ENCODE peak calls at places on chromosomes 6 and 20, in eight cellular contexts. One of them, this sample, is unnamed.
A peak's percentile ranks its signal among the peaks of the same experiment; 100 is the strongest.

GRCh38 chr20:13786143-13786828 is 1.5 kb downstream of the NDUFAF5 start:
- DNase-seq in heart right ventricle: no peak
- DNase-seq in Peyer's patch: no peak
- DNase-seq in heart left ventricle: no peak
- DNase-seq in right lobe of liver: no peak
- DNase-seq in RWPE2: no peak
- DNase-seq in stomach: no peak
- DNase-seq in H9: no peak
- DNase-seq in this sample: no peak

GRCh38 chr20:42442728-42443127 is 747.0 kb downstream of the PTPRT start:
- DNase-seq in heart right ventricle: peak; percentile 20
- DNase-seq in Peyer's patch: no peak
- DNase-seq in heart left ventricle: no peak
- DNase-seq in right lobe of liver: no peak
- DNase-seq in RWPE2: no peak
- DNase-seq in stomach: no peak
- DNase-seq in H9: no peak
- DNase-seq in this sample: no peak

GRCh38 chr6:166617359-166617758 is 9.7 kb downstream of the RPS6KA2 start:
- DNase-seq in heart right ventricle: no peak
- DNase-seq in Peyer's patch: no peak
- DNase-seq in heart left ventricle: no peak
- DNase-seq in right lobe of liver: no peak
- DNase-seq in RWPE2: no peak
- DNase-seq in stomach: no peak
- DNase-seq in H9: no peak
- DNase-seq in this sample: no peak

GRCh38 chr6:121443953-121444590 is 8.6 kb downstream of the GJA1 start:
- DNase-seq in heart right ventricle: peak; percentile 52
- DNase-seq in Peyer's patch: no peak
- DNase-seq in heart left ventricle: no peak
- DNase-seq in right lobe of liver: no peak
- DNase-seq in RWPE2: no peak
- DNase-seq in stomach: no peak
- DNase-seq in H9: no peak
- DNase-seq in this sample: no peak

GRCh38 chr6:71400852-71401251 is 112.2 kb downstream of the OGFRL1 start:
- DNase-seq in heart right ventricle: no peak
- DNase-seq in Peyer's patch: no peak
- DNase-seq in heart left ventricle: no peak
- DNase-seq in right lobe of liver: no peak
- DNase-seq in RWPE2: no peak
- DNase-seq in stomach: no peak
- DNase-seq in H9: no peak
- DNase-seq in this sample: no peak

GRCh38 chr6:36734486-36735060 is 36.9 kb downstream of the RAB44 start:
- DNase-seq in heart right ventricle: no peak
- DNase-seq in Peyer's patch: no peak
- DNase-seq in heart left ventricle: peak; percentile 35
- DNase-seq in right lobe of liver: no peak
- DNase-seq in RWPE2: no peak
- DNase-seq in stomach: no peak
- DNase-seq in H9: no peak
- DNase-seq in this sample: no peak

GRCh38 chr6:42748241-42748898 is 2.5 kb upstream of the TBCC start:
- DNase-seq in heart right ventricle: no peak
- DNase-seq in Peyer's patch: no peak
- DNase-seq in heart left ventricle: no peak
- DNase-seq in right lobe of liver: no peak
- DNase-seq in RWPE2: no peak
- DNase-seq in stomach: no peak
- DNase-seq in H9: no peak
- DNase-seq in this sample: no peak

GRCh38 chr6:376823-377571 is 14.6 kb upstream of the IRF4 start:
- DNase-seq in heart right ventricle: no peak
- DNase-seq in Peyer's patch: peak; percentile 63
- DNase-seq in heart left ventricle: no peak
- DNase-seq in right lobe of liver: no peak
- DNase-seq in RWPE2: peak; percentile 38
- DNase-seq in stomach: no peak
- DNase-seq in H9: no peak
- DNase-seq in this sample: no peak

GRCh38 chr6:70547313-70547712 is 19.4 kb upstream of the SDHAF4 start:
- DNase-seq in heart right ventricle: no peak
- DNase-seq in Peyer's patch: no peak
- DNase-seq in heart left ventricle: no peak
- DNase-seq in right lobe of liver: no peak
- DNase-seq in RWPE2: no peak
- DNase-seq in stomach: no peak
- DNase-seq in H9: no peak
- DNase-seq in this sample: no peak

GRCh38 chr20:40085513-40085912 is 603.5 kb downstream of the MAFB start:
- DNase-seq in heart right ventricle: no peak
- DNase-seq in Peyer's patch: no peak
- DNase-seq in heart left ventricle: no peak
- DNase-seq in right lobe of liver: no peak
- DNase-seq in RWPE2: no peak
- DNase-seq in stomach: no peak
- DNase-seq in H9: no peak
- DNase-seq in this sample: no peak

GRCh38 chr6:75244063-75244575 is 518 bp upstream of the COX7A2 start:
- DNase-seq in heart right ventricle: no peak
- DNase-seq in Peyer's patch: no peak
- DNase-seq in heart left ventricle: no peak
- DNase-seq in right lobe of liver: no peak
- DNase-seq in RWPE2: no peak
- DNase-seq in stomach: no peak
- DNase-seq in H9: no peak
- DNase-seq in this sample: no peak

GRCh38 chr20:39524371-39524911 is 562.3 kb downstream of the DHX35 start:
- DNase-seq in heart right ventricle: no peak
- DNase-seq in Peyer's patch: no peak
- DNase-seq in heart left ventricle: no peak
- DNase-seq in right lobe of liver: no peak
- DNase-seq in RWPE2: no peak
- DNase-seq in stomach: no peak
- DNase-seq in H9: no peak
- DNase-seq in this sample: peak; percentile 4

GRCh38 chr6:149440735-149441662 is 40.9 kb downstream of the SUMO4 start:
- DNase-seq in heart right ventricle: no peak
- DNase-seq in Peyer's patch: no peak
- DNase-seq in heart left ventricle: no peak
- DNase-seq in right lobe of liver: no peak
- DNase-seq in RWPE2: no peak
- DNase-seq in stomach: no peak
- DNase-seq in H9: no peak
- DNase-seq in this sample: peak; percentile 41

GRCh38 chr6:113447088-113447831 is 409.9 kb upstream of the MARCKS start:
- DNase-seq in heart right ventricle: no peak
- DNase-seq in Peyer's patch: no peak
- DNase-seq in heart left ventricle: no peak
- DNase-seq in right lobe of liver: no peak
- DNase-seq in RWPE2: no peak
- DNase-seq in stomach: no peak
- DNase-seq in H9: no peak
- DNase-seq in this sample: peak; percentile 92

DNA sequence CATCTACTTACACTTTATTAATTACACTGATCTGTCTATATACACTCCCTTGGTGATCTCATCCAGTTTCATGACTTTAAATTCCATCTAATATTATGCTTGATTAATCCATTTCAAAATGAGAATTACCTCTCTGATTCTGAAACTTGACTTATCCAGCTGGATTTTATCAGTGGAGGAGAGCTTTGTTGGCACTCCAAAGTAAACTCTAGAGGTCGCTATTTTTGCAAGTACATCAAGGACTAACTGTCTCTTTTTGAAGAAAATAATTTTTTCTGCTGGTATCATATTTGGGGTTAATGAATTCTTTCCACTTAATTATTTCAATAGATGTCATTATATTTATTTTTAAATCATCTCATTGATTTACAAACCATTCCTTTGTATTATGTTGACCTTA is 630.3 kb upstream of the MAN1A1 start:
- DNase-seq in heart right ventricle: no peak
- DNase-seq in Peyer's patch: no peak
- DNase-seq in heart left ventricle: no peak
- DNase-seq in right lobe of liver: no peak
- DNase-seq in RWPE2: no peak
- DNase-seq in stomach: no peak
- DNase-seq in H9: no peak
- DNase-seq in this sample: peak; percentile 17
- TF ChIP-seq CTCF in heart right ventricle: no peak
- TF ChIP-seq CTCF in Peyer's patch: no peak
- TF ChIP-seq CTCF in heart left ventricle: no peak
- TF ChIP-seq CTCF in right lobe of liver: peak; percentile 41
- TF ChIP-seq CTCF in RWPE2: peak; percentile 41
- TF ChIP-seq CTCF in stomach: peak; percentile 8
- TF ChIP-seq CTCF in H9: peak; percentile 79
- TF ChIP-seq CTCF in this sample: peak; percentile 69

DNA sequence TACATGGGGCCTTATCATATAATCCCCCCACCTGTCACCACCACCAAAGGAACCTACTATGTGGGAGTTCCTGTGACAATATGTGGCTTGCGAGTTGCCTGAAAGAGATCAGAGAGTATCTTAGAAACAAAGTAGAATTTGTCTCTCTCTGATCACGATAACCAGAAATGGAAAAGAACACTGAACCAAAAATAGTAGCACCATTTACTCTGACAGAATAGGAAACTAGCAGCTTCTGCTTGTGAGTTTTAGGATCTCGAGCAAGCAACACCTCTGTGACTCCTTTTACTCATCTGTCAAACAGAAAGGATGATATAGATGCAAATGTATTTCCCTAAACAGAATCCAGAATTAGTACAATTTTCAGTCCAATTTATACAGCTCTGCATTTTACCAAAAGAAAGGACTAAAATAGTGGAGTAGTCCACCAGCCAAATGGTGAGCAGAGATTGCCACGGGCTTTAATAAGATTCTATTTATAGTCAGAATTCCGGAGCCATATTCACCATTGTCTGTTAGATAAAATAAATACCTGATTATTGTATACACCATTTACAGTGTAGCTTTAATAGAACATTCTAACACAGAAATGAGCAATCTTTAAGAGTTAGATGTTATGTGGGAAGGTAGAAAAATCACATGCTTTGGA is 19.9 kb upstream of the STMND1 start:
- DNase-seq in heart right ventricle: no peak
- DNase-seq in Peyer's patch: no peak
- DNase-seq in heart left ventricle: no peak
- DNase-seq in right lobe of liver: no peak
- DNase-seq in RWPE2: no peak
- DNase-seq in stomach: no peak
- DNase-seq in H9: no peak
- DNase-seq in this sample: no peak
- H3K27ac ChIP-seq in heart right ventricle: no peak overlapping the region
- H3K27ac ChIP-seq in Peyer's patch: no peak overlapping the region
- H3K27ac ChIP-seq in heart left ventricle: no peak overlapping the region
- H3K27ac ChIP-seq in right lobe of liver: no peak overlapping the region
- H3K27ac ChIP-seq in RWPE2: no peak overlapping the region
- H3K27ac ChIP-seq in stomach: no peak overlapping the region
- H3K27ac ChIP-seq in H9: no peak overlapping the region
- H3K27ac ChIP-seq in this sample: no peak overlapping the region

DNA sequence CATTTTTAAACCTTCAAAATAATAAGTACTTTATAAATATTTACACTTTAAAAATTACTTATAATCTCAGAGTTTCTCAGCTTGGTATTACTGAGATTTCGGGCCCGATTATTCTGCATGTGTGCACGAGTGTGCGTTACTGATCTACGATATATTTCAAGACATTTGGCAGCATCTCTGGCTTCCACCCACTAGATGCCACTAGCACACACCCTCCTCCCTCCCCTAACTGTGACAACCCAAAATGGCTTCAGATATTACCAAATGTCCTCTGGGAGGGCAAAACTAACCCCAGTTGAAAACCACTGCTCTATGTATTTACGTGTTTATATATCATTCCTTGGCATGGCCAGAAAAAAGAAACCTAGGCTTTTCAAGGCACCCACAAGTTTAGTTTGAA is 95.9 kb downstream of the FYN start:
- DNase-seq in heart right ventricle: no peak
- DNase-seq in Peyer's patch: no peak
- DNase-seq in heart left ventricle: no peak
- DNase-seq in right lobe of liver: no peak
- DNase-seq in RWPE2: no peak
- DNase-seq in stomach: no peak
- DNase-seq in H9: no peak
- DNase-seq in this sample: no peak
- TF ChIP-seq CTCF in heart right ventricle: no peak
- TF ChIP-seq CTCF in Peyer's patch: no peak
- TF ChIP-seq CTCF in heart left ventricle: no peak
- TF ChIP-seq CTCF in right lobe of liver: no peak
- TF ChIP-seq CTCF in RWPE2: peak; percentile 18
- TF ChIP-seq CTCF in stomach: no peak
- TF ChIP-seq CTCF in H9: no peak
- TF ChIP-seq CTCF in this sample: no peak

GRCh38 chr20:1844723-1845523 is 50.3 kb upstream of the SIRPA start:
- DNase-seq in heart right ventricle: peak; percentile 49
- DNase-seq in Peyer's patch: peak; percentile 73
- DNase-seq in heart left ventricle: no peak
- DNase-seq in right lobe of liver: peak; percentile 49
- DNase-seq in RWPE2: no peak
- DNase-seq in stomach: peak; percentile 35
- DNase-seq in H9: no peak
- DNase-seq in this sample: no peak
- H3K27ac ChIP-seq in heart right ventricle: no peak overlapping the region
- H3K27ac ChIP-seq in Peyer's patch: no peak overlapping the region
- H3K27ac ChIP-seq in heart left ventricle: no peak overlapping the region
- H3K27ac ChIP-seq in right lobe of liver: no peak overlapping the region
- H3K27ac ChIP-seq in RWPE2: no peak overlapping the region
- H3K27ac ChIP-seq in stomach: no peak overlapping the region
- H3K27ac ChIP-seq in H9: no peak overlapping the region
- H3K27ac ChIP-seq in this sample: no peak overlapping the region

This sample was measured in foreskin keratinocyte.